ENCODE peak calls at places on chromosomes 6 and 20, in nine cellular contexts. One of them, this sample, is unnamed.
A peak's percentile ranks its signal among the peaks of the same experiment; 100 is the strongest.

GRCh38 chr20:41085606-41086005 is 51.7 kb upstream of the PLCG1 start:
- DNase-seq in fibroblast of lung: no peak
- DNase-seq in GM13977: no peak
- DNase-seq in IMR-90: no peak
- DNase-seq in choroid plexus epithelial cell: no peak
- DNase-seq in Calu3: no peak
- DNase-seq in GM23338: no peak
- DNase-seq in cardiac fibroblast: no peak
- DNase-seq in fibroblast of mammary gland: no peak
- DNase-seq in this sample: no peak

GRCh38 chr6:134870677-134871498 is 79.0 kb downstream of the ALDH8A1 start:
- DNase-seq in cardiac fibroblast: peak; percentile 35
- DNase-seq in choroid plexus epithelial cell: peak; percentile 70
- DNase-seq in fibroblast of mammary gland: peak; percentile 72
- DNase-seq in IMR-90: peak; percentile 77
- DNase-seq in GM23338: no peak
- DNase-seq in GM13977: peak; percentile 64
- DNase-seq in Calu3: no peak
- DNase-seq in fibroblast of lung: peak; percentile 51
- DNase-seq in this sample: peak; percentile 63

GRCh38 chr6:25278914-25279747 is at the start of gene CARMIL1:
- DNase-seq in IMR-90: peak; percentile 52
- DNase-seq in cardiac fibroblast: peak; percentile 84
- DNase-seq in GM23338: peak; percentile 90
- DNase-seq in GM13977: peak; percentile 90
- DNase-seq in fibroblast of mammary gland: peak; percentile 62
- DNase-seq in fibroblast of lung: peak; percentile 75
- DNase-seq in Calu3: peak; percentile 99
- DNase-seq in choroid plexus epithelial cell: peak; percentile 61
- DNase-seq in this sample: peak; percentile 70

GRCh38 chr20:63693975-63694595 is 2.4 kb upstream of the TNFRSF6B start:
- DNase-seq in GM13977: no peak
- DNase-seq in fibroblast of mammary gland: no peak
- DNase-seq in GM23338: no peak
- DNase-seq in Calu3: no peak
- DNase-seq in IMR-90: no peak
- DNase-seq in fibroblast of lung: no peak
- DNase-seq in choroid plexus epithelial cell: no peak
- DNase-seq in cardiac fibroblast: no peak
- DNase-seq in this sample: no peak

GRCh38 chr6:33962673-33963072 is 158.9 kb upstream of the MLN start:
- DNase-seq in cardiac fibroblast: no peak
- DNase-seq in IMR-90: no peak
- DNase-seq in fibroblast of lung: no peak
- DNase-seq in GM13977: no peak
- DNase-seq in choroid plexus epithelial cell: no peak
- DNase-seq in Calu3: no peak
- DNase-seq in fibroblast of mammary gland: no peak
- DNase-seq in GM23338: no peak
- DNase-seq in this sample: no peak

GRCh38 chr6:28545955-28546354 is 20.3 kb downstream of the GPX5 start:
- DNase-seq in fibroblast of mammary gland: no peak
- DNase-seq in Calu3: no peak
- DNase-seq in GM13977: no peak
- DNase-seq in GM23338: no peak
- DNase-seq in IMR-90: no peak
- DNase-seq in cardiac fibroblast: no peak
- DNase-seq in choroid plexus epithelial cell: no peak
- DNase-seq in fibroblast of lung: no peak
- DNase-seq in this sample: no peak

GRCh38 chr20:7841967-7842301 is 98.3 kb downstream of the HAO1 start:
- DNase-seq in IMR-90: peak; percentile 83
- DNase-seq in fibroblast of lung: peak; percentile 97
- DNase-seq in Calu3: peak; percentile 40
- DNase-seq in GM13977: no peak
- DNase-seq in cardiac fibroblast: peak; percentile 96
- DNase-seq in fibroblast of mammary gland: peak; percentile 94
- DNase-seq in GM23338: no peak
- DNase-seq in choroid plexus epithelial cell: peak; percentile 90
- DNase-seq in this sample: peak; percentile 97

GRCh38 chr6:55895972-55896371 is 20.6 kb upstream of the BMP5 start:
- DNase-seq in IMR-90: no peak
- DNase-seq in fibroblast of mammary gland: no peak
- DNase-seq in GM23338: no peak
- DNase-seq in choroid plexus epithelial cell: no peak
- DNase-seq in cardiac fibroblast: no peak
- DNase-seq in GM13977: no peak
- DNase-seq in Calu3: no peak
- DNase-seq in fibroblast of lung: no peak
- DNase-seq in this sample: no peak

GRCh38 chr6:66210964-66211363 is 503.9 kb upstream of the EYS start:
- DNase-seq in choroid plexus epithelial cell: peak; percentile 5
- DNase-seq in fibroblast of lung: no peak
- DNase-seq in fibroblast of mammary gland: peak; percentile 9
- DNase-seq in Calu3: no peak
- DNase-seq in GM13977: no peak
- DNase-seq in cardiac fibroblast: no peak
- DNase-seq in IMR-90: no peak
- DNase-seq in GM23338: peak; percentile 31
- DNase-seq in this sample: no peak

GRCh38 chr20:32028647-32029372 is 18.6 kb downstream of the CCM2L start:
- DNase-seq in IMR-90: no peak
- DNase-seq in cardiac fibroblast: peak; percentile 12
- DNase-seq in fibroblast of lung: peak; percentile 13
- DNase-seq in choroid plexus epithelial cell: peak; percentile 20
- DNase-seq in fibroblast of mammary gland: no peak
- DNase-seq in Calu3: no peak
- DNase-seq in GM13977: no peak
- DNase-seq in GM23338: peak; percentile 62
- DNase-seq in this sample: no peak

GRCh38 chr6:100622907-100623692 is 158.4 kb upstream of the SIM1 start:
- DNase-seq in GM23338: no peak
- DNase-seq in choroid plexus epithelial cell: peak; percentile 80
- DNase-seq in cardiac fibroblast: peak; percentile 65
- DNase-seq in fibroblast of mammary gland: peak; percentile 65
- DNase-seq in GM13977: no peak
- DNase-seq in fibroblast of lung: peak; percentile 29
- DNase-seq in Calu3: no peak
- DNase-seq in IMR-90: peak; percentile 76
- DNase-seq in this sample: peak; percentile 65

GRCh38 chr6:13462380-13463326 is 24.7 kb downstream of the GFOD1 start:
- DNase-seq in IMR-90: no peak
- DNase-seq in Calu3: no peak
- DNase-seq in fibroblast of lung: peak; percentile 44
- DNase-seq in fibroblast of mammary gland: no peak
- DNase-seq in cardiac fibroblast: no peak
- DNase-seq in GM23338: peak; percentile 60
- DNase-seq in GM13977: no peak
- DNase-seq in choroid plexus epithelial cell: no peak
- DNase-seq in this sample: no peak

GRCh38 chr20:53707341-53708102 is 113.9 kb upstream of the ZNF217 start:
- DNase-seq in IMR-90: peak; percentile 66
- DNase-seq in fibroblast of lung: peak; percentile 68
- DNase-seq in Calu3: no peak
- DNase-seq in cardiac fibroblast: peak; percentile 32
- DNase-seq in GM23338: peak; percentile 36
- DNase-seq in GM13977: no peak
- DNase-seq in choroid plexus epithelial cell: peak; percentile 42
- DNase-seq in fibroblast of mammary gland: peak; percentile 71
- DNase-seq in this sample: no peak

GRCh38 chr20:53706008-53706481 is 112.4 kb upstream of the ZNF217 start:
- DNase-seq in cardiac fibroblast: no peak
- DNase-seq in GM23338: no peak
- DNase-seq in fibroblast of lung: peak; percentile 55
- DNase-seq in fibroblast of mammary gland: no peak
- DNase-seq in choroid plexus epithelial cell: no peak
- DNase-seq in GM13977: no peak
- DNase-seq in IMR-90: peak; percentile 33
- DNase-seq in Calu3: no peak
- DNase-seq in this sample: peak; percentile 35

GRCh38 chr20:53702617-53703016 is 109.0 kb upstream of the ZNF217 start:
- DNase-seq in Calu3: no peak
- DNase-seq in GM23338: no peak
- DNase-seq in cardiac fibroblast: no peak
- DNase-seq in GM13977: no peak
- DNase-seq in fibroblast of mammary gland: no peak
- DNase-seq in choroid plexus epithelial cell: no peak
- DNase-seq in IMR-90: no peak
- DNase-seq in fibroblast of lung: no peak
- DNase-seq in this sample: no peak

GRCh38 chr20:53708129-53708968 is 114.7 kb upstream of the ZNF217 start:
- DNase-seq in GM23338: no peak
- DNase-seq in choroid plexus epithelial cell: peak; percentile 43
- DNase-seq in fibroblast of mammary gland: peak; percentile 64
- DNase-seq in fibroblast of lung: peak; percentile 92
- DNase-seq in Calu3: no peak
- DNase-seq in GM13977: peak; percentile 58
- DNase-seq in cardiac fibroblast: peak; percentile 22
- DNase-seq in IMR-90: peak; percentile 85
- DNase-seq in this sample: no peak

DNA sequence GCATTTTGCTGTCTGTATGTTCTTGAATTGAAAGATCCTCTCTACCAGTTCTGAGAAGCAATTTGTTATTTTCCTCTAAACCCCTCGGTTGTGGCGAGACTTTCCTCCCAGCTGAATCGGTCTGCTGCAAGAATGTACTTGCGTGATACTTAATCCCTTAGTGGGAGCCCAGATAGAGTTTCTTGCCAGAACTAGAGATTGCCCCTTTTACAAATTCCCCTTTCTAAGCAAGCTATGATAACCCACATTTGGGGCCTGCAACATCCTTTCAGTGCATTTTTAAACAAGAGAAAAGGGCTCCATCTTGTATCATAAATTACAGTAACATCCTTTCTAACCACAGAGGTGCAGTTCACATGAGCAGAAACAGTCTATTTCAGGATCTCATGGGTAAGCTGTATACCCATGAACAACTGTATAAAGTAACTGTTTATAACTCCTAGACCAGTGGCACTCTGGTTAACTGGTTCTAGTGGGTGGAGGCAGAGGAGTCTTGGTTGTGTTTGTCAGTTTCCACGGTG is 112.9 kb upstream of the ZNF217 start:
- DNase-seq in cardiac fibroblast: peak; percentile 71
- DNase-seq in fibroblast of lung: peak; percentile 59
- DNase-seq in fibroblast of mammary gland: no peak
- DNase-seq in GM23338: no peak
- DNase-seq in GM13977: peak; percentile 62
- DNase-seq in Calu3: no peak
- DNase-seq in IMR-90: peak; percentile 83
- DNase-seq in choroid plexus epithelial cell: peak; percentile 58
- DNase-seq in this sample: peak; percentile 47
- TF ChIP-seq CTCF in cardiac fibroblast: no peak
- TF ChIP-seq CTCF in fibroblast of lung: no peak
- TF ChIP-seq CTCF in fibroblast of mammary gland: no peak
- TF ChIP-seq CTCF in GM23338: no peak
- TF ChIP-seq CTCF in GM13977: no peak
- TF ChIP-seq CTCF in Calu3: no peak
- TF ChIP-seq CTCF in IMR-90: no peak
- TF ChIP-seq CTCF in choroid plexus epithelial cell: no peak
- TF ChIP-seq CTCF in this sample: no peak

GRCh38 chr6:64221776-64222175 is 586.2 kb downstream of the PHF3 start:
- DNase-seq in fibroblast of lung: peak; percentile 1
- DNase-seq in choroid plexus epithelial cell: peak; percentile 95
- DNase-seq in GM13977: no peak
- DNase-seq in GM23338: no peak
- DNase-seq in Calu3: no peak
- DNase-seq in IMR-90: peak; percentile 7
- DNase-seq in cardiac fibroblast: peak; percentile 27
- DNase-seq in fibroblast of mammary gland: no peak
- DNase-seq in this sample: peak; percentile 45
- TF ChIP-seq CTCF in fibroblast of lung: no peak
- TF ChIP-seq CTCF in choroid plexus epithelial cell: peak; percentile 26
- TF ChIP-seq CTCF in GM13977: no peak
- TF ChIP-seq CTCF in GM23338: no peak
- TF ChIP-seq CTCF in Calu3: no peak
- TF ChIP-seq CTCF in IMR-90: no peak
- TF ChIP-seq CTCF in cardiac fibroblast: no peak
- TF ChIP-seq CTCF in fibroblast of mammary gland: no peak
- TF ChIP-seq CTCF in this sample: peak; percentile 6

GRCh38 chr6:90860822-90861601 is 274.1 kb upstream of the MAP3K7 start:
- DNase-seq in fibroblast of lung: no peak
- DNase-seq in Calu3: no peak
- DNase-seq in fibroblast of mammary gland: peak; percentile 7
- DNase-seq in cardiac fibroblast: no peak
- DNase-seq in GM23338: no peak
- DNase-seq in GM13977: no peak
- DNase-seq in IMR-90: peak; percentile 15
- DNase-seq in choroid plexus epithelial cell: peak; percentile 4
- DNase-seq in this sample: peak; percentile 1
- TF ChIP-seq CTCF in fibroblast of lung: peak; percentile 7
- TF ChIP-seq CTCF in Calu3: no peak
- TF ChIP-seq CTCF in fibroblast of mammary gland: no peak
- TF ChIP-seq CTCF in cardiac fibroblast: no peak
- TF ChIP-seq CTCF in GM23338: peak; percentile 55
- TF ChIP-seq CTCF in GM13977: peak; percentile 30
- TF ChIP-seq CTCF in IMR-90: peak; percentile 21
- TF ChIP-seq CTCF in choroid plexus epithelial cell: no peak
- TF ChIP-seq CTCF in this sample: no peak

GRCh38 chr6:109690373-109690739 is 646 bp downstream of the AK9 start:
- DNase-seq in GM13977: peak; percentile 55
- DNase-seq in fibroblast of lung: no peak
- DNase-seq in IMR-90: no peak
- DNase-seq in GM23338: peak; percentile 96
- DNase-seq in choroid plexus epithelial cell: no peak
- DNase-seq in fibroblast of mammary gland: no peak
- DNase-seq in cardiac fibroblast: no peak
- DNase-seq in Calu3: peak; percentile 77
- DNase-seq in this sample: no peak

GRCh38 chr6:109687271-109687721 is 3.7 kb downstream of the AK9 start:
- DNase-seq in choroid plexus epithelial cell: peak; percentile 91
- DNase-seq in IMR-90: peak; percentile 96
- DNase-seq in GM23338: no peak
- DNase-seq in cardiac fibroblast: peak; percentile 89
- DNase-seq in GM13977: no peak
- DNase-seq in Calu3: peak; percentile 31
- DNase-seq in fibroblast of lung: peak; percentile 96
- DNase-seq in fibroblast of mammary gland: peak; percentile 99
- DNase-seq in this sample: peak; percentile 95

GRCh38 chr6:109686566-109686965 is 4.4 kb downstream of the AK9 start:
- DNase-seq in cardiac fibroblast: peak; percentile 24
- DNase-seq in GM13977: no peak
- DNase-seq in fibroblast of mammary gland: peak; percentile 44
- DNase-seq in IMR-90: peak; percentile 23
- DNase-seq in Calu3: no peak
- DNase-seq in GM23338: no peak
- DNase-seq in choroid plexus epithelial cell: peak; percentile 39
- DNase-seq in fibroblast of lung: no peak
- DNase-seq in this sample: no peak

GRCh38 chr6:109693128-109693527 is 2.0 kb downstream of the FIG4 start:
- DNase-seq in fibroblast of mammary gland: no peak
- DNase-seq in choroid plexus epithelial cell: no peak
- DNase-seq in cardiac fibroblast: no peak
- DNase-seq in GM13977: no peak
- DNase-seq in Calu3: no peak
- DNase-seq in GM23338: no peak
- DNase-seq in fibroblast of lung: no peak
- DNase-seq in IMR-90: no peak
- DNase-seq in this sample: no peak

GRCh38 chr6:109690740-109691687 is at the start of the genes AK9 and FIG4:
- DNase-seq in Calu3: peak; percentile 94
- DNase-seq in GM13977: peak; percentile 89
- DNase-seq in fibroblast of lung: peak; percentile 93
- DNase-seq in choroid plexus epithelial cell: peak; percentile 94
- DNase-seq in cardiac fibroblast: peak; percentile 93
- DNase-seq in IMR-90: peak; percentile 90
- DNase-seq in GM23338: peak; percentile 98
- DNase-seq in fibroblast of mammary gland: peak; percentile 90
- DNase-seq in this sample: peak; percentile 93
- TF ChIP-seq CTCF in Calu3: no peak
- TF ChIP-seq CTCF in GM13977: peak; percentile 47
- TF ChIP-seq CTCF in fibroblast of lung: peak; percentile 32
- TF ChIP-seq CTCF in choroid plexus epithelial cell: peak; percentile 53
- TF ChIP-seq CTCF in cardiac fibroblast: peak; percentile 22
- TF ChIP-seq CTCF in IMR-90: peak; percentile 13
- TF ChIP-seq CTCF in GM23338: peak; percentile 45
- TF ChIP-seq CTCF in fibroblast of mammary gland: no peak
- TF ChIP-seq CTCF in this sample: peak; percentile 22